ENCODE peak calls at places on chromosome X, in eight cellular contexts. S, Z, E, C, A, G, Y and F are unnamed samples.

GRCh38 chrX:10922158-10922557 is 189.0 kb upstream of the HCCS start:
- DNase-seq in G (peak), C (peak), E (no peak), Y (no peak), A (peak), Z (no peak), S (peak), F (peak)

GRCh38 chrX:107118322-107119147 is at the start of gene RBM41:
- DNase-seq in G (peak), Y (peak), C (peak), Z (peak), S (peak), A (peak), E (peak), F (peak)

GRCh38 chrX:69238153-69238959 is 73.1 kb upstream of the PJA1 start:
- DNase-seq in Y (peak), C (no peak), E (no peak), S (no peak), A (peak), G (peak), Z (no peak), F (no peak)

GRCh38 chrX:12955882-12956703 is 18.8 kb upstream of the TMSB4X start:
- DNase-seq in S (peak), C (peak), E (no peak), A (peak), Y (peak), Z (no peak), G (peak), F (peak)

GRCh38 chrX:20514358-20514757 is 247.6 kb upstream of the RPS6KA3 start:
- DNase-seq in Z (no peak), E (no peak), Y (no peak), C (peak), A (peak), G (peak), S (peak), F (peak)

GRCh38 chrX:72052415-72053090 is 79.2 kb downstream of the RTL5 start:
- DNase-seq in Z (no peak), G (peak), S (no peak), A (peak), E (no peak), Y (no peak), C (no peak), F (peak)

GRCh38 chrX:2439613-2440012 is 61.2 kb downstream of the DHRSX start:
- DNase-seq in Z (no peak), Y (no peak), C (no peak), A (no peak), E (no peak), S (no peak), G (no peak), F (no peak)

GRCh38 chrX:111164728-111165127 is 68.7 kb downstream of the PAK3 start:
- DNase-seq in A (peak), Y (no peak), S (peak), E (no peak), C (peak), G (peak), Z (peak), F (peak)

GRCh38 chrX:66632986-66633385 is 5.9 kb downstream of the EDA2R start:
- DNase-seq in S (peak), C (peak), A (peak), Z (no peak), G (peak), Y (no peak), E (no peak), F (no peak)

GRCh38 chrX:17590892-17591740 is 146.2 kb upstream of the SCML1 start:
- DNase-seq in Y (peak), C (peak), S (peak), G (peak), Z (peak), A (peak), E (peak), F (peak)

GRCh38 chrX:34918091-34918736 is 24.4 kb upstream of the FAM47B start:
- DNase-seq in Y (no peak), C (peak), G (peak), S (peak), A (peak), Z (no peak), E (no peak), F (peak)

GRCh38 chrX:11059923-11060322 is 51.2 kb upstream of the HCCS start:
- DNase-seq in G (no peak), Y (no peak), E (no peak), S (peak), Z (no peak), A (peak), C (no peak), F (peak)

GRCh38 chrX:152086141-152086540 is 52.2 kb downstream of the MAGEA10 start:
- DNase-seq in A (no peak), S (no peak), Z (no peak), G (no peak), Y (no peak), E (no peak), C (no peak), F (no peak)

GRCh38 chrX:22999696-23000223 is at the start of gene DDX53:
- DNase-seq in A (no peak), G (no peak), Z (no peak), Y (no peak), E (no peak), C (no peak), S (no peak), F (no peak)

GRCh38 chrX:54358424-54359211 is 772 bp upstream of the WNK3 start:
- DNase-seq in G (peak), C (no peak), E (peak), A (peak), Z (peak), Y (peak), S (peak), F (peak)

GRCh38 chrX:15269618-15270521 is at the start of gene ASB9:
- DNase-seq in C (peak), S (peak), E (peak), G (peak), Z (no peak), Y (no peak), A (peak), F (peak)